ENCODE peak calls at places on chromosomes 5 and 9, in seven cellular contexts. V, Y, A, U, R, Q and L are unnamed samples.
A peak's percentile ranks its signal among the peaks of the same experiment; 100 is the strongest.

GRCh38 chr5:163033656-163034055 is 403.7 kb upstream of the CCNG1 start:
- DNase-seq in V (no peak), Y (no peak), A (no peak), U (no peak), R (no peak), Q (no peak), L (no peak)

GRCh38 chr5:57032151-57032551 is 80.2 kb upstream of the MIER3 start:
- DNase-seq in V (no peak), Y (no peak), A (peak; percentile 60), U (no peak), R (peak; percentile 36), Q (no peak), L (no peak)

GRCh38 chr9:121437891-121438290 is 61.8 kb downstream of the GGTA1 start:
- DNase-seq in V (no peak), Y (no peak), A (no peak), U (no peak), R (no peak), Q (no peak), L (no peak)

GRCh38 chr5:167049043-167049663 is 1242.3 kb upstream of the WWC1 start:
- DNase-seq in V (peak; percentile 33), Y (peak; percentile 15), A (peak; percentile 60), U (no peak), R (peak; percentile 65), Q (no peak), L (no peak)

GRCh38 chr5:55231476-55232193 is 1.8 kb downstream of the CCNO start:
- DNase-seq in V (peak; percentile 59), Y (peak; percentile 46), A (peak; percentile 40), U (peak; percentile 75), R (peak; percentile 25), Q (no peak), L (no peak)

GRCh38 chr9:16145196-16145950 is 592.5 kb downstream of the CCDC171 start:
- DNase-seq in V (no peak), Y (no peak), A (no peak), U (no peak), R (peak; percentile 16), Q (no peak), L (no peak)

GRCh38 chr5:108661590-108662219 is 86.0 kb upstream of the FER start:
- DNase-seq in V (no peak), Y (no peak), A (peak; percentile 25), U (no peak), R (peak; percentile 85), Q (peak; percentile 12), L (no peak)

GRCh38 chr9:96877269-96877668 is 23.0 kb upstream of the ZNF782 start:
- DNase-seq in V (no peak), Y (no peak), A (no peak), U (peak; percentile 70), R (no peak), Q (no peak), L (no peak)

GRCh38 chr9:110545705-110546104 is 33.8 kb downstream of the SVEP1 start:
- DNase-seq in V (no peak), Y (no peak), A (no peak), U (no peak), R (peak; percentile 30), Q (no peak), L (no peak)

GRCh38 chr9:98541684-98542230 is 167.0 kb downstream of the GABBR2 start:
- DNase-seq in V (no peak), Y (no peak), A (no peak), U (no peak), R (no peak), Q (no peak), L (no peak)

GRCh38 chr5:34044950-34045525 is 2.0 kb upstream of the C1QTNF3 start:
- DNase-seq in V (no peak), Y (no peak), A (no peak), U (no peak), R (no peak), Q (no peak), L (no peak)

GRCh38 chr5:123645024-123645603 is 133.1 kb downstream of the CSNK1G3 start:
- DNase-seq in V (no peak), Y (no peak), A (no peak), U (no peak), R (no peak), Q (no peak), L (no peak)
- TF ChIP-seq CTCF in V (no peak), Y (no peak), A (no peak), U (no peak), R (no peak), Q (no peak), L (no peak)

GRCh38 chr5:81303563-81303962 is 2.2 kb downstream of the ZCCHC9 start:
- DNase-seq in V (no peak), Y (no peak), A (no peak), U (no peak), R (peak; percentile 91), Q (peak; percentile 37), L (no peak)

GRCh38 chr5:81297531-81297930 is 3.9 kb upstream of the ZCCHC9 start:
- DNase-seq in V (no peak), Y (no peak), A (no peak), U (no peak), R (no peak), Q (no peak), L (no peak)

GRCh38 chr5:81305783-81306182 is 4.4 kb downstream of the ZCCHC9 start:
- DNase-seq in V (no peak), Y (peak; percentile 17), A (no peak), U (no peak), R (no peak), Q (no peak), L (no peak)

GRCh38 chr5:81302596-81302995 is 1.2 kb downstream of the ZCCHC9 start:
- DNase-seq in V (no peak), Y (no peak), A (no peak), U (no peak), R (no peak), Q (no peak), L (no peak)

GRCh38 chr5:81301221-81302015 is at the start of gene ZCCHC9:
- DNase-seq in V (peak; percentile 91), Y (peak; percentile 87), A (peak; percentile 92), U (peak; percentile 98), R (peak; percentile 96), Q (peak; percentile 80), L (peak; percentile 97)
- TF ChIP-seq CTCF in V (no peak), Y (no peak), A (no peak), U (peak; percentile 39), R (peak; percentile 38), Q (peak; percentile 26), L (peak; percentile 66)

GRCh38 chr5:96565843-96566242 is 96.3 kb upstream of the CAST start:
- DNase-seq in V (no peak), Y (peak; percentile 38), A (no peak), U (no peak), R (peak; percentile 62), Q (peak; percentile 10), L (no peak)

GRCh38 chr5:96566775-96567174 is 95.4 kb upstream of the CAST start:
- DNase-seq in V (no peak), Y (no peak), A (no peak), U (no peak), R (peak; percentile 61), Q (no peak), L (no peak)

GRCh38 chr5:96563816-96564215 is 98.4 kb upstream of the CAST start:
- DNase-seq in V (no peak), Y (no peak), A (no peak), U (no peak), R (no peak), Q (no peak), L (no peak)

GRCh38 chr5:96567188-96567587 is 95.0 kb upstream of the CAST start:
- DNase-seq in V (no peak), Y (no peak), A (no peak), U (no peak), R (peak; percentile 32), Q (no peak), L (no peak)

DNA sequence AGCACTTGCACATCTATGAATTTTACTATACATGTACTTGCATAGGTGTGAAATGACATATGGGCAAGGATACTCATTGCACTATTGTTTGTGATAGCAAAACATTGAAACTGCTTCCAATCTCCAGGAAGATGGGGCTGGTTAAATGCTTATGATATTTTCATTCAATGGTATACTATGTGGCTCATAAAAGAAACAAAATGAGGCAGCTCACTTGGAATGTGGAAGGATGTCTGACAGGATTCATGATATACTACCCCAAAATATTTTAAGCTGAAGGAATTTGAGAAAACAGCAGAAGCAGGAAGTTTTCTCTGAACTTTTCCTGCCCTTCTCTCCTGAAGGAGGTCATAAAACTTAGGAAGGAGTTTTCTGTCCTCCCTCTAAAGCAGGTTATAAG is 99.6 kb upstream of the CAST start:
- DNase-seq in V (no peak), Y (no peak), A (no peak), U (no peak), R (no peak), Q (no peak), L (no peak)
- TF ChIP-seq CTCF in V (no peak), Y (no peak), A (no peak), U (no peak), R (no peak), Q (no peak), L (no peak)

GRCh38 chr5:588406-588995 is 23.6 kb upstream of the CEP72 start:
- DNase-seq in V (no peak), Y (no peak), A (no peak), U (no peak), R (no peak), Q (no peak), L (peak; percentile 72)

GRCh38 chr5:587403-587802 is 24.7 kb upstream of the CEP72 start:
- DNase-seq in V (no peak), Y (no peak), A (peak; percentile 33), U (no peak), R (no peak), Q (no peak), L (peak; percentile 53)

GRCh38 chr5:585556-585955 is 26.6 kb upstream of the CEP72 start:
- DNase-seq in V (no peak), Y (no peak), A (no peak), U (no peak), R (no peak), Q (no peak), L (peak; percentile 39)

GRCh38 chr5:585962-586628 is 26.0 kb upstream of the CEP72 start:
- DNase-seq in V (no peak), Y (no peak), A (no peak), U (no peak), R (no peak), Q (no peak), L (peak; percentile 34)

DNA sequence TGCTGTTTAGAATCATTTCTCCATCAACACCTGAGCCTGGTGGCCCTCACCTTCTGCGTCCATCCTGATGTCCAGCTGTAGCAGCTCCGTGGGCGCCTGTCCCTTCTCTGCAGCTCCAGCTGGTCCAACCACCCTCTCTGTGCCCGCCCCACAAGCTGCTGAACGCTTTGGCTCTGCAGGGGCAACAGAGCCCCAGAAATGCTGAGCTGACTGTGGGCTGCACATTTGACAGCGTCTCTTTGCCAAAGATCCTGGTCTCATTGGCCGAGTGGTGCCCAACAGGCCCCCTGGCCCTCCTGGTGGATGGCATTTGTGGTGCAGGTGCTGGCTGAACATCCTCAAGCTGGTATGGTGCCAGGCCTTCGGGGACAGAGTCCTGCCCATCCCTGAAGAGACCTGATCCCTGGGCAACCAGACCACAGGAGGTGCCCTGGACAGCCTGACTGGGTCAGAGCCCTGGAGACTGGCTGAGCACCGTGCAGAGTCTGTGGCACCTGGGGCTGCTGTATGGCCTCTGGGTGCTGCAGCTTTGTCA is 25.3 kb upstream of the CEP72 start:
- DNase-seq in V (no peak), Y (no peak), A (peak; percentile 67), U (no peak), R (no peak), Q (no peak), L (peak; percentile 77)
- TF ChIP-seq CTCF in V (no peak), Y (no peak), A (no peak), U (no peak), R (peak; percentile 13), Q (no peak), L (peak; percentile 37)